ENCODE peak calls at places on chromosomes 16 and 17, in eight cellular contexts. J is ELR; S is cardiac fibroblast; X is GM04503; L is neural crest cell; B is fibroblast of lung; T is stimulated activated CD4-positive, alpha-beta T cell treated with anti-CD3 and anti-CD28 coated beads, Interleukin-1b, Interleukin-23, amount 100 ng/mL, for 24 hours; K is Caki2. H is an unnamed sample.

GRCh38 chr17:78147315-78147998 is 1.3 kb downstream of the C17orf99 start:
- DNase-seq in T (no peak), L (no peak), J (no peak), S (no peak), X (no peak), K (no peak), B (no peak), H (no peak)

GRCh38 chr16:80158766-80159165 is 382.0 kb upstream of the DYNLRB2 start:
- DNase-seq in B (peak), S (peak), K (peak), L (no peak), J (peak), T (no peak), X (peak), H (peak)

GRCh38 chr17:56602292-56603130 is 9.0 kb downstream of the NOG start:
- DNase-seq in K (no peak), T (no peak), L (no peak), X (no peak), S (no peak), B (no peak), J (no peak), H (no peak)

GRCh38 chr17:75628425-75628824 is 4.8 kb upstream of the SMIM5 start:
- DNase-seq in X (no peak), L (no peak), B (no peak), T (no peak), S (no peak), J (no peak), K (no peak), H (no peak)

GRCh38 chr16:84839054-84839453 is 19.3 kb downstream of the CRISPLD2 start:
- DNase-seq in S (peak), K (peak), L (no peak), B (peak), J (peak), X (no peak), T (no peak), H (peak)

GRCh38 chr16:54429029-54429428 is 142.4 kb upstream of the IRX3 start:
- DNase-seq in T (no peak), X (no peak), B (no peak), K (no peak), J (no peak), S (no peak), L (no peak), H (no peak)

GRCh38 chr16:75758215-75758614 is 31.9 kb upstream of the CPHXL start:
- DNase-seq in S (peak), T (no peak), B (peak), K (no peak), J (peak), X (no peak), L (no peak), H (peak)

GRCh38 chr16:17149904-17150483 is 320.8 kb downstream of the XYLT1 start:
- DNase-seq in L (no peak), X (no peak), B (no peak), T (no peak), S (peak), K (peak), J (no peak), H (no peak)

GRCh38 chr17:64777413-64778101 is 115.5 kb upstream of the SMURF2 start:
- DNase-seq in J (no peak), B (no peak), T (no peak), X (no peak), L (no peak), S (no peak), K (no peak), H (no peak)

GRCh38 chr17:57370051-57370581 is 113.8 kb downstream of the MSI2 start:
- DNase-seq in T (no peak), K (peak), S (peak), L (no peak), B (peak), X (peak), J (peak), H (peak)

GRCh38 chr17:58176200-58176599 is 9.4 kb downstream of the OR4D2 start:
- DNase-seq in T (no peak), S (peak), X (no peak), B (peak), J (peak), K (no peak), L (no peak), H (peak)

GRCh38 chr17:43645765-43646481 is 15.8 kb downstream of the MEOX1 start:
- DNase-seq in L (no peak), B (peak), J (peak), S (peak), X (no peak), T (no peak), K (no peak), H (peak)

GRCh38 chr17:10099051-10099571 is 99.3 kb downstream of the GAS7 start:
- DNase-seq in S (peak), T (no peak), J (peak), X (peak), K (no peak), L (no peak), B (peak), H (peak)

GRCh38 chr17:82392967-82393366 is 21.4 kb downstream of the UTS2R start:
- DNase-seq in K (no peak), S (no peak), B (no peak), L (no peak), J (no peak), T (no peak), X (no peak), H (no peak)

GRCh38 chr17:27379863-27380533 is 76.2 kb upstream of the KSR1 start:
- DNase-seq in L (peak), J (peak), B (peak), K (peak), S (peak), X (no peak), T (no peak), H (no peak)

H was measured in fibroblast of mammary gland.